ENCODE peak calls at places on chromosomes 1 and 21, in seven cellular contexts. K is foreskin fibroblast, S is lung, W is cardiac fibroblast, I is hepatic stellate cell, U is hippocampal formation, T is MM.1S. N is an unnamed sample.
A peak's percentile ranks its signal among the peaks of the same experiment; 100 is the strongest.

GRCh38 chr1:204882479-204882878 is 11.8 kb downstream of the NFASC start:
- DNase-seq in T (no peak), U (no peak), W (no peak), S (no peak), I (no peak), K (no peak), N (no peak)

GRCh38 chr1:175887521-175887920 is 144.1 kb upstream of the TNR start:
- DNase-seq in U (no peak), I (no peak), W (no peak), K (no peak), T (no peak), S (no peak), N (no peak)

GRCh38 chr1:1157914-1158710 is 15.6 kb upstream of the TTLL10 start:
- DNase-seq in I (peak; percentile 69), T (no peak), K (no peak), W (peak; percentile 21), U (peak; percentile 66), S (peak; percentile 53), N (no peak)

GRCh38 chr1:98906761-98907301 is 97.8 kb downstream of the PLPPR5 start:
- DNase-seq in W (no peak), T (no peak), U (no peak), K (no peak), S (no peak), I (no peak), N (no peak)

GRCh38 chr1:205805082-205805711 is 7.8 kb downstream of the SLC41A1 start:
- DNase-seq in W (no peak), S (no peak), I (no peak), T (no peak), K (no peak), U (no peak), N (no peak)

GRCh38 chr1:66372522-66373071 is 161.4 kb upstream of the SGIP1 start:
- DNase-seq in W (no peak), I (no peak), T (no peak), U (no peak), K (no peak), S (no peak), N (no peak)

GRCh38 chr1:65278344-65279091 is 30.8 kb upstream of the DNAJC6 start:
- DNase-seq in S (no peak), W (no peak), T (no peak), I (no peak), U (no peak), K (no peak), N (no peak)

GRCh38 chr1:228667224-228667623 is 68.1 kb upstream of the RHOU start:
- DNase-seq in K (no peak), U (no peak), W (no peak), T (no peak), I (no peak), S (no peak), N (no peak)

GRCh38 chr1:62782197-62782886 is 1.6 kb upstream of the ATG4C start:
- DNase-seq in W (peak; percentile 85), S (no peak), T (no peak), I (peak; percentile 45), K (peak; percentile 55), U (no peak), N (no peak)

GRCh38 chr1:21586926-21587601 is 77.8 kb downstream of the ALPL start:
- DNase-seq in T (no peak), I (peak; percentile 97), K (peak; percentile 83), S (peak; percentile 73), W (peak; percentile 94), U (no peak), N (peak; percentile 91)

GRCh38 chr21:44822484-44823178 is 4.8 kb upstream of the SUMO3 start:
- DNase-seq in T (no peak), W (no peak), K (no peak), S (no peak), U (no peak), I (no peak), N (no peak)

GRCh38 chr1:5161372-5161771 is 507.0 kb downstream of the AJAP1 start:
- DNase-seq in K (no peak), S (no peak), U (no peak), W (no peak), T (no peak), I (no peak), N (no peak)

GRCh38 chr1:183898001-183898396 is 93.1 kb downstream of the RGL1 start:
- DNase-seq in S (no peak), I (no peak), T (no peak), W (no peak), K (no peak), U (no peak), N (no peak)

GRCh38 chr1:156648951-156649350 is 7.0 kb downstream of the BCAN start:
- DNase-seq in I (no peak), W (no peak), K (no peak), S (no peak), U (no peak), T (no peak), N (no peak)

GRCh38 chr1:117093091-117093534 is 28.4 kb downstream of the TRIM45 start:
- DNase-seq in K (peak; percentile 96), I (peak; percentile 82), U (peak; percentile 41), T (no peak), S (no peak), W (peak; percentile 100), N (peak; percentile 93)

GRCh38 chr1:20112279-20113000 is 6.9 kb downstream of the PLA2G2D start:
- DNase-seq in T (peak; percentile 21), U (no peak), W (peak; percentile 15), I (no peak), S (no peak), K (no peak), N (no peak)

GRCh38 chr1:210437781-210438180 is 109.1 kb downstream of the HHAT start:
- DNase-seq in S (no peak), K (no peak), W (no peak), I (no peak), U (no peak), T (no peak), N (no peak)

GRCh38 chr21:16913010-16913409 is 599.8 kb upstream of the CXADR start:
- DNase-seq in S (no peak), W (no peak), K (no peak), T (no peak), U (no peak), I (no peak), N (no peak)

GRCh38 chr1:198830397-198830796 is 191.6 kb downstream of the PTPRC start:
- DNase-seq in I (no peak), W (no peak), U (no peak), K (no peak), S (no peak), T (no peak), N (peak; percentile 38)